ENCODE peak calls at places on chromosomes 2 and 18, in five cellular contexts. T, P, K, S and Z are unnamed samples.

GRCh38 chr2:160224060-160224459 is 24.0 kb upstream of the ITGB6 start:
- DNase-seq in P (no peak), T (peak), S (peak), K (no peak), Z (peak)

GRCh38 chr18:36808681-36809080 is 20.1 kb downstream of the TPGS2 start:
- DNase-seq in S (no peak), T (no peak), K (no peak), P (no peak), Z (peak)

GRCh38 chr2:98912221-98912851 is 23.7 kb downstream of the CRACDL start:
- DNase-seq in P (no peak), K (peak), T (peak), S (no peak), Z (peak)

GRCh38 chr2:71552861-71553301 is 99.5 kb downstream of the DYSF start:
- DNase-seq in K (no peak), P (no peak), S (no peak), T (no peak), Z (no peak)

GRCh38 chr2:220143336-220143735 is 515.9 kb downstream of the SLC4A3 start:
- DNase-seq in S (no peak), K (no peak), T (peak), P (no peak), Z (peak)

GRCh38 chr2:104318001-104318555 is 535.8 kb upstream of the POU3F3 start:
- DNase-seq in K (no peak), P (no peak), T (peak), S (no peak), Z (no peak)

GRCh38 chr18:26470011-26470637 is 78.2 kb downstream of the KCTD1 start:
- DNase-seq in S (peak), P (no peak), T (no peak), K (no peak), Z (no peak)

GRCh38 chr2:5290911-5291546 is 401.2 kb upstream of the SOX11 start:
- DNase-seq in S (no peak), T (no peak), K (no peak), P (no peak), Z (no peak)

GRCh38 chr2:103161456-103162289 is 399.8 kb downstream of the TMEM182 start:
- DNase-seq in S (peak), T (peak), K (no peak), P (no peak), Z (peak)

GRCh38 chr2:108212671-108213070 is 27.1 kb upstream of the SULT1C3 start:
- DNase-seq in S (no peak), T (no peak), K (no peak), P (no peak), Z (no peak)

GRCh38 chr18:24369420-24369819 is 28.2 kb downstream of the OSBPL1A start:
- DNase-seq in T (no peak), P (no peak), K (no peak), S (no peak), Z (no peak)

GRCh38 chr2:164910091-164910899 is 45.0 kb downstream of the SLC38A11 start:
- DNase-seq in T (peak), P (peak), K (no peak), S (no peak), Z (peak)

GRCh38 chr2:1887915-1888314 is 143.6 kb upstream of the PXDN start:
- DNase-seq in S (no peak), K (no peak), P (no peak), T (peak), Z (peak)

GRCh38 chr2:119436993-119437772 is 5.5 kb downstream of the TMEM37 start:
- DNase-seq in T (no peak), P (no peak), S (no peak), K (no peak), Z (no peak)

GRCh38 chr2:8251291-8251690 is 430.6 kb upstream of the ID2 start:
- DNase-seq in S (no peak), T (no peak), K (no peak), P (no peak), Z (no peak)

GRCh38 chr2:160696061-160696452 is 202.4 kb upstream of the RBMS1 start:
- DNase-seq in K (no peak), S (no peak), T (no peak), P (no peak), Z (no peak)

GRCh38 chr2:6412533-6413085 is 453.1 kb downstream of the CMPK2 start:
- DNase-seq in S (no peak), T (peak), K (no peak), P (no peak), Z (no peak)

GRCh38 chr2:241852116-241852980 is 6.3 kb downstream of the PDCD1 start:
- DNase-seq in T (no peak), S (no peak), P (no peak), K (no peak), Z (no peak)

GRCh38 chr2:95268208-95269035 is 5.8 kb upstream of the PROM2 start:
- DNase-seq in S (no peak), P (no peak), T (no peak), K (no peak), Z (no peak)

GRCh38 chr2:27020337-27020948 is 12.3 kb upstream of the TMEM214 start:
- DNase-seq in P (peak), K (peak), S (no peak), T (no peak), Z (no peak)

GRCh38 chr2:47311764-47312503 is 91.0 kb upstream of the MSH2 start:
- DNase-seq in P (no peak), K (no peak), T (no peak), S (no peak), Z (no peak)

GRCh38 chr2:47312504-47312875 is 90.5 kb upstream of the MSH2 start:
- DNase-seq in P (no peak), K (no peak), T (no peak), S (no peak), Z (no peak)

GRCh38 chr2:47313141-47313691 is 89.7 kb upstream of the MSH2 start:
- DNase-seq in P (peak), T (no peak), K (no peak), S (no peak), Z (no peak)

GRCh38 chr2:47315490-47315889 is 87.5 kb upstream of the MSH2 start:
- DNase-seq in P (peak), S (no peak), T (no peak), K (no peak), Z (no peak)

DNA sequence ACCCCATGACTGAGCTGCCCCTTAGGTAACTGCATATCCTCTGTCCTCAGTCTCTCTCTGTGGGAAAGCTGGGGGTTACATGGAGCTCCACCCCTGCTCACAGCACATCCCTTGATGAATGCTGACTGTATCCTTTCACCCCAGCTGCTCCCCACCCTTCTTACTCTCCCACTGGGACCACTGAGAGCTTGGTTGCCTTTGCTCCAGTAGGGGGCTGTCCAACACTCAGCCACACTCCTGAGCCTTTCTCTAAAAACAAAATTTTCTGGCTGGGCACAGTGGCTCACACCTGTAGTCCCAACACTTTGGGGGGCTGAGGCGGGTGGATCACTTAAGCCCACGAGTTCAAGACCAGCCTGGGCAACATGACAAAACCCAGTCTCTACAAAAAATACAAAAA is 89.2 kb upstream of the MSH2 start:
- DNase-seq in S (no peak), T (no peak), P (no peak), K (no peak), Z (no peak)
- TF ChIP-seq CTCF in S (peak), T (no peak), P (no peak), K (no peak), Z (peak)

GRCh38 chr2:153766415-153766814 is 105.3 kb upstream of the GALNT13 start:
- DNase-seq in T (no peak), P (no peak), S (no peak), K (no peak), Z (no peak)

GRCh38 chr2:153770359-153770991 is 101.2 kb upstream of the GALNT13 start:
- DNase-seq in P (no peak), S (no peak), K (no peak), T (no peak), Z (no peak)
- TF ChIP-seq CTCF in P (no peak), S (no peak), K (no peak), T (peak), Z (no peak)

GRCh38 chr2:170461875-170462274 is 253.3 kb upstream of the SP5 start:
- DNase-seq in S (no peak), K (no peak), T (no peak), P (no peak), Z (no peak)
- TF ChIP-seq CTCF in S (no peak), K (no peak), T (peak), P (no peak), Z (no peak)

GRCh38 chr2:73111300-73112025 is 1.3 kb downstream of the RAB11FIP5 start:
- DNase-seq in P (peak), T (no peak), K (no peak), S (no peak), Z (peak)
- TF ChIP-seq CTCF in P (peak), T (no peak), K (no peak), S (no peak), Z (no peak)

GRCh38 chr2:50591642-50592041 is 440.3 kb downstream of the NRXN1 start:
- DNase-seq in S (no peak), K (peak), P (no peak), T (no peak), Z (no peak)

GRCh38 chr2:50596521-50596920 is 435.4 kb downstream of the NRXN1 start:
- DNase-seq in T (no peak), K (no peak), S (no peak), P (no peak), Z (no peak)

GRCh38 chr2:50594233-50594632 is 437.7 kb downstream of the NRXN1 start:
- DNase-seq in S (no peak), P (no peak), K (no peak), T (no peak), Z (no peak)

DNA sequence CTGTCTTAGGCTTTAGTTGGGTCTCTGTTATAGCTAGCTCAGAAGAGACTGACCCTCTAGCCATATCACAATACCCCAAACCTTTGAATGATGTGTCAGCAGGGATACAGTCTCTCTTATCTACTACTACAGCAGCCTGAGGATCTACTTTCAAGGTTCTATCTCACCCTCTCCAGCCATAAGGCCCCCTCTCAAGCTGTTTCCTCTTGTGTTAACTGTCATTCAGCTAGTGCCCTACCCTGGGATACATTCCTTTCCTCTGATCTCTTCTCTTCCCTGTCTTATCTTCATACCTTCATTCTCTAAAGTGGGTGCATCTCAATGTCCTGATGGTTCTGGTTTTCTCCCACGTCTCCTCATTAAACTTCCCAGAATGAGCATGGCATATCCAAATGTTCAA is 434.7 kb downstream of the NRXN1 start:
- DNase-seq in P (no peak), K (no peak), T (no peak), S (no peak), Z (no peak)
- TF ChIP-seq CTCF in P (no peak), K (no peak), T (no peak), S (no peak), Z (no peak)

GRCh38 chr2:125471963-125472362 is 1184.0 kb upstream of the GYPC start:
- DNase-seq in T (no peak), P (peak), S (peak), K (no peak), Z (no peak)
- TF ChIP-seq CTCF in T (peak), P (peak), S (peak), K (no peak), Z (peak)

DNA sequence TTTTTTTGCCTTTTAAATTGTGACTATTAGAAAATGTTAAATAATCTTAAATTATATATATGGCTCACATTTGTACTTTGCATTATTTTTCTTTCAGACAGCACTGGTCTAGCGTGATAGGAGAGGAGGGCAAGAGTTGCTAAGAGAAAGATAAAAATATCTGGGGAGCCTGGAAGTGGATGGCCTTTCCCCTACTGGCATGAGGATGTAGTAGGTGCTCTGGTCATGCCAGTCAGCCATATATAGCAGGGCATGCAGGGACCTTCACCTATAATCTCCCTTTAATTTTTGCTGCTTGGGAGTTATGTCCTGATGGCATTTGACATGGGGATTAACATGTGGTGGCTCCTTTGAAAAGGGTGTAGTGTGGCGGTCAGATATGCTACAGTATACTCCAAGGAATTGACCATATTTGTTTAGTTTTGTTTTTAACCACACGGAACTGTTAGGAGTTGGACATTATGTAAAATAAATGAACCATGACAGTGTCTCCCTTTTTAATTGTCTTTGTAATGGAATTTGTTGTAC is 144.7 kb downstream of the BABAM2 start:
- DNase-seq in T (no peak), K (no peak), P (no peak), S (no peak), Z (no peak)
- TF ChIP-seq CTCF in T (no peak), K (no peak), P (no peak), S (no peak), Z (no peak)

GRCh38 chr2:45729753-45730512 is 78.5 kb downstream of the PRKCE start:
- DNase-seq in T (no peak), K (no peak), S (peak), P (no peak), Z (no peak)
- TF ChIP-seq CTCF in T (peak), K (no peak), S (peak), P (peak), Z (peak)

GRCh38 chr2:38076250-38076709 is 329 bp upstream of the CYP1B1 start:
- DNase-seq in K (peak), T (no peak), P (peak), S (peak), Z (peak)

GRCh38 chr2:38075436-38076249 is at the start of gene CYP1B1:
- DNase-seq in S (peak), P (no peak), K (peak), T (no peak), Z (no peak)

GRCh38 chr2:38074775-38075435 is 1.0 kb downstream of the CYP1B1 start:
- DNase-seq in S (peak), T (no peak), P (no peak), K (peak), Z (no peak)

GRCh38 chr2:38077431-38077769 is 1.4 kb upstream of the CYP1B1 start:
- DNase-seq in P (no peak), T (no peak), K (no peak), S (no peak), Z (no peak)

GRCh38 chr2:38076710-38077430 is 919 bp upstream of the CYP1B1 start:
- DNase-seq in P (peak), K (peak), S (peak), T (no peak), Z (peak)
- TF ChIP-seq CTCF in P (no peak), K (no peak), S (peak), T (peak), Z (peak)

DNA sequence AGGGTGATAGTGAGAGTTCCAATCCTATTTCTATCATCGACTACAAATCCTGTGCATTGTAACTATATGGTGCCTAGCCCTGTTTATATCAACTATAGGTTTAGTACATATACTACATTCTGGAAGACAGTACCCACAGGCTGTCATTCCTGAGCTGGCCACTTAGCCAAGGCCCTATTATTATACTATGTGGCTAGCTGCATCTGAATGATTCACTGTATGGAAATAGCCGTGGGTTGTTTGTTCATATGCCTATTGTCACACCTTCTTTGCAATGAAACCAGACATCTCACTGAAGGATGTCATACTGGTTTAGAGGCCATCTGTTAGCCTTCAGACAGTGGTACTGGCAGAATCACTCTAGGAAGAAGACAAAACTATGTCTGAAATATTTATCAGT is 62.3 kb upstream of the FSIP2 start:
- DNase-seq in K (no peak), S (no peak), P (no peak), T (no peak), Z (no peak)
- TF ChIP-seq CTCF in K (no peak), S (no peak), P (no peak), T (no peak), Z (no peak)